ENCODE peak calls at places on chromosomes 2 and 18, in eight cellular contexts. H is central memory CD8-positive, alpha-beta T cell; Q is kidney epithelial cell; I is COR-L47; C is SK-N-DZ; M is Panc1; P is hippocampal formation; U is tibial artery. S is an unnamed sample.

GRCh38 chr2:67733517-67733916 is 329.3 kb downstream of the C1D start:
- DNase-seq in H (no peak), Q (no peak), I (peak), C (no peak), M (no peak), P (peak), U (no peak), S (peak)

GRCh38 chr2:196258407-196258806 is 87.0 kb upstream of the STK17B start:
- DNase-seq in H (no peak), Q (no peak), I (no peak), C (no peak), M (no peak), P (no peak), U (no peak), S (no peak)

GRCh38 chr18:70154591-70155194 is 50.8 kb downstream of the RTTN start:
- DNase-seq in H (no peak), Q (peak), I (no peak), C (no peak), M (no peak), P (no peak), U (no peak), S (no peak)

GRCh38 chr2:241673797-241674725 is 12.6 kb downstream of the DTYMK start:
- DNase-seq in H (no peak), Q (no peak), I (no peak), C (no peak), M (no peak), P (peak), U (no peak), S (no peak)

GRCh38 chr2:177799531-177799930 is 273.0 kb downstream of the PDE11A start:
- DNase-seq in H (no peak), Q (no peak), I (peak), C (peak), M (peak), P (no peak), U (no peak), S (no peak)

GRCh38 chr18:3631927-3632326 is 182.0 kb downstream of the TGIF1 start:
- DNase-seq in H (no peak), Q (no peak), I (no peak), C (no peak), M (no peak), P (no peak), U (no peak), S (no peak)

GRCh38 chr2:19706332-19706731 is 195.5 kb downstream of the TTC32 start:
- DNase-seq in H (no peak), Q (no peak), I (no peak), C (no peak), M (no peak), P (no peak), U (no peak), S (no peak)

GRCh38 chr2:28360742-28361293 is 31.8 kb upstream of the FOSL2 start:
- DNase-seq in H (no peak), Q (peak), I (no peak), C (no peak), M (no peak), P (no peak), U (no peak), S (no peak)

GRCh38 chr2:215063526-215063925 is 74.9 kb downstream of the ABCA12 start:
- DNase-seq in H (no peak), Q (no peak), I (no peak), C (no peak), M (no peak), P (no peak), U (no peak), S (no peak)